ENCODE peak calls at places on chromosomes 3 and 15, in six cellular contexts. H is ovary, A is Peyer's patch, E is fibroblast of mammary gland, J is body of pancreas, Q is nephron progenitor cell. V is an unnamed sample.

GRCh38 chr15:77710637-77711036 is 77.9 kb upstream of the LINGO1 start:
- DNase-seq in H (no peak), Q (no peak), J (no peak), A (no peak), E (no peak), V (no peak)

GRCh38 chr3:55488398-55489055 is 1.4 kb upstream of the WNT5A start:
- DNase-seq in J (peak), A (peak), E (peak), H (peak), Q (peak), V (no peak)

GRCh38 chr15:39115379-39116057 is 465.4 kb upstream of the THBS1 start:
- DNase-seq in E (peak), J (no peak), A (no peak), H (no peak), Q (no peak), V (no peak)

GRCh38 chr3:32285910-32286309 is 47.4 kb downstream of the CMTM8 start:
- DNase-seq in E (no peak), A (no peak), Q (no peak), J (no peak), H (no peak), V (no peak)

GRCh38 chr3:141122455-141123030 is 71.4 kb downstream of the SPSB4 start:
- DNase-seq in Q (no peak), A (no peak), H (no peak), E (no peak), J (no peak), V (no peak)

GRCh38 chr3:107309312-107309711 is 67.9 kb upstream of the CCDC54 start:
- DNase-seq in Q (no peak), E (no peak), A (no peak), J (no peak), H (no peak), V (no peak)

GRCh38 chr3:166785851-166786250 is 594.2 kb downstream of the ZBBX start:
- DNase-seq in J (no peak), H (no peak), Q (no peak), E (no peak), A (no peak), V (no peak)

GRCh38 chr3:190435618-190436017 is 14.1 kb downstream of the TMEM207 start:
- DNase-seq in H (no peak), E (no peak), Q (no peak), A (no peak), J (no peak), V (no peak)

GRCh38 chr3:130649061-130649654 is 97.5 kb downstream of the PIK3R4 start:
- DNase-seq in H (no peak), E (no peak), J (no peak), Q (no peak), A (no peak), V (no peak)

GRCh38 chr3:124398594-124398993 is 331.7 kb upstream of the UMPS start:
- DNase-seq in A (no peak), H (no peak), Q (no peak), J (no peak), E (no peak), V (no peak)

GRCh38 chr3:169966951-169967915 is 626 bp downstream of the SEC62 start:
- DNase-seq in A (peak), J (peak), E (peak), H (no peak), Q (peak), V (no peak)

GRCh38 chr3:125602752-125603649 is 7.7 kb upstream of the OSBPL11 start:
- DNase-seq in A (no peak), J (no peak), H (no peak), E (peak), Q (no peak), V (no peak)

GRCh38 chr3:46607603-46608028 is 4.7 kb upstream of the FAM240A start:
- DNase-seq in Q (no peak), H (no peak), J (no peak), A (no peak), E (peak), V (no peak)

GRCh38 chr3:1734494-1735122 is 364.1 kb upstream of the CNTN4 start:
- DNase-seq in Q (no peak), H (no peak), J (no peak), A (no peak), E (no peak), V (no peak)

GRCh38 chr3:172225215-172225707 is 185.9 kb downstream of the FNDC3B start:
- DNase-seq in A (no peak), H (no peak), J (no peak), Q (no peak), E (no peak), V (no peak)

GRCh38 chr3:40877651-40878463 is 321.4 kb upstream of the CTNNB1 start:
- DNase-seq in Q (no peak), J (peak), E (peak), H (peak), A (peak), V (no peak)

GRCh38 chr3:145094355-145094941 is 1066.5 kb downstream of the PLOD2 start:
- DNase-seq in J (no peak), A (no peak), H (no peak), Q (no peak), E (peak), V (no peak)

GRCh38 chr3:63878394-63879089 is 14.9 kb downstream of the ATXN7 start:
- DNase-seq in J (no peak), H (no peak), A (no peak), E (no peak), Q (no peak), V (no peak)

GRCh38 chr15:92714071-92714456 is 58.5 kb upstream of the FAM174B start:
- DNase-seq in Q (peak), H (peak), A (no peak), E (peak), J (no peak), V (no peak)

GRCh38 chr15:85047271-85047948 is 65.8 kb downstream of the PDE8A start:
- DNase-seq in Q (no peak), A (peak), H (no peak), E (peak), J (no peak), V (no peak)

GRCh38 chr3:152258448-152259302 is 10.1 kb upstream of the MBNL1 start:
- DNase-seq in E (peak), H (peak), J (peak), A (peak), Q (no peak), V (no peak)

GRCh38 chr3:13491206-13491974 is 11.3 kb downstream of the HDAC11 start:
- DNase-seq in J (peak), E (no peak), Q (no peak), A (peak), H (no peak), V (peak)

GRCh38 chr3:46812237-46812791 is 50.9 kb downstream of the MYL3 start:
- DNase-seq in J (peak), H (peak), A (peak), Q (peak), E (peak), V (no peak)

GRCh38 chr15:67085818-67086649 is 20.6 kb downstream of the SMAD3 start:
- DNase-seq in H (no peak), J (no peak), E (peak), Q (no peak), A (peak), V (no peak)

GRCh38 chr3:179276001-179276400 is 25.1 kb upstream of the KCNMB3 start:
- DNase-seq in A (no peak), Q (no peak), E (no peak), J (no peak), H (no peak), V (no peak)

GRCh38 chr15:48493084-48493762 is 152.3 kb downstream of the FBN1 start:
- DNase-seq in E (peak), H (no peak), Q (no peak), J (no peak), A (no peak), V (no peak)

GRCh38 chr3:45095916-45096526 is 50.2 kb downstream of the CDCP1 start:
- DNase-seq in H (no peak), E (no peak), J (no peak), Q (no peak), A (no peak), V (no peak)

GRCh38 chr15:63402498-63403253 is 21.0 kb upstream of the CA12 start:
- DNase-seq in J (no peak), A (no peak), Q (no peak), H (no peak), E (peak), V (no peak)

GRCh38 chr3:187610926-187611545 is 59.2 kb downstream of the SST start:
- DNase-seq in Q (no peak), A (no peak), J (no peak), E (peak), H (no peak), V (no peak)

GRCh38 chr3:120198305-120198878 is 86.6 kb downstream of the GPR156 start:
- DNase-seq in Q (no peak), E (peak), J (no peak), A (no peak), H (no peak), V (no peak)

GRCh38 chr3:149493315-149494021 is 19.0 kb downstream of the TM4SF4 start:
- DNase-seq in H (no peak), E (no peak), Q (no peak), A (no peak), J (no peak), V (no peak)

GRCh38 chr3:149486726-149487125 is 12.2 kb downstream of the TM4SF4 start:
- DNase-seq in E (no peak), H (no peak), A (no peak), J (no peak), Q (no peak), V (no peak)

GRCh38 chr3:149490260-149490971 is 15.9 kb downstream of the TM4SF4 start:
- DNase-seq in J (no peak), A (no peak), E (no peak), H (no peak), Q (no peak), V (no peak)

GRCh38 chr3:149489060-149489690 is 14.7 kb downstream of the TM4SF4 start:
- DNase-seq in J (no peak), E (no peak), A (no peak), Q (peak), H (no peak), V (no peak)

DNA sequence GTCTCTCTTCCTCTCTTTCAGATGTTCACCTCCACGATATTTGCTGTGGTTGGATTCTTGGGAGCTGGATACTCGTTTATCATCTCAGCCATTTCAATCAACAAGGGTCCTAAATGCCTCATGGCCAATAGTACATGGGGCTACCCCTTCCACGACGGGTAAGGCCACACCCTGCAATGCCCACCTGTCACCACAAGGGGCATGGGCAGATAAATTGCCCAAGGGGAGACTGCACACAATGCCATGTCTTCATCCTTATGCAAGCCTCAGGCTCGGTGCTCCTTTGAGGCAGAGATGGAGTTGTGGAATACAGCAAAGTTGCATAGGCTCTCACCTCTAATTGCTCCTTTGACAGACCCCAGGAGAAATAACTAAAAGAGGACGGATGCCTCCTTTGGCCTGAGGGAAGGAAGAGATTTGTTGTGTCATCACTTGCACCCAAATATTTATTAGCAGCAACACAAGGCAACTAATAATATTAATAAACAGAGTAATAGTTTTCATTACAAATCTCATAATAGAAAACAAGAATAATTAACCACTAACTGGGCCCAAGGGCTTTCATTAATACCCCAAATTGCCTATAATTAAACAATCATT is 13.2 kb downstream of the TM4SF4 start:
- DNase-seq in E (no peak), Q (peak), J (no peak), A (peak), H (no peak), V (no peak)
- TF ChIP-seq CTCF in E (peak), Q (peak), J (peak), A (peak), H (no peak), V (peak)

GRCh38 chr3:53729618-53730017 is 116.6 kb downstream of the CHDH start:
- DNase-seq in H (no peak), Q (no peak), E (no peak), A (peak), J (no peak), V (no peak)
- TF ChIP-seq CTCF in H (no peak), Q (no peak), E (no peak), A (peak), J (peak), V (peak)

GRCh38 chr3:58434511-58434910 is 879 bp upstream of the PDHB start:
- DNase-seq in Q (no peak), H (no peak), A (no peak), J (no peak), E (no peak), V (no peak)

GRCh38 chr3:58434990-58435389 is 1.4 kb upstream of the PDHB start:
- DNase-seq in J (no peak), A (no peak), Q (peak), E (peak), H (no peak), V (no peak)

GRCh38 chr3:58434170-58434507 is 507 bp upstream of the PDHB start:
- DNase-seq in H (no peak), J (no peak), E (no peak), A (no peak), Q (no peak), V (no peak)

GRCh38 chr3:58432905-58433304 is 727 bp downstream of the PDHB start:
- DNase-seq in H (no peak), A (no peak), Q (no peak), E (no peak), J (no peak), V (no peak)

DNA sequence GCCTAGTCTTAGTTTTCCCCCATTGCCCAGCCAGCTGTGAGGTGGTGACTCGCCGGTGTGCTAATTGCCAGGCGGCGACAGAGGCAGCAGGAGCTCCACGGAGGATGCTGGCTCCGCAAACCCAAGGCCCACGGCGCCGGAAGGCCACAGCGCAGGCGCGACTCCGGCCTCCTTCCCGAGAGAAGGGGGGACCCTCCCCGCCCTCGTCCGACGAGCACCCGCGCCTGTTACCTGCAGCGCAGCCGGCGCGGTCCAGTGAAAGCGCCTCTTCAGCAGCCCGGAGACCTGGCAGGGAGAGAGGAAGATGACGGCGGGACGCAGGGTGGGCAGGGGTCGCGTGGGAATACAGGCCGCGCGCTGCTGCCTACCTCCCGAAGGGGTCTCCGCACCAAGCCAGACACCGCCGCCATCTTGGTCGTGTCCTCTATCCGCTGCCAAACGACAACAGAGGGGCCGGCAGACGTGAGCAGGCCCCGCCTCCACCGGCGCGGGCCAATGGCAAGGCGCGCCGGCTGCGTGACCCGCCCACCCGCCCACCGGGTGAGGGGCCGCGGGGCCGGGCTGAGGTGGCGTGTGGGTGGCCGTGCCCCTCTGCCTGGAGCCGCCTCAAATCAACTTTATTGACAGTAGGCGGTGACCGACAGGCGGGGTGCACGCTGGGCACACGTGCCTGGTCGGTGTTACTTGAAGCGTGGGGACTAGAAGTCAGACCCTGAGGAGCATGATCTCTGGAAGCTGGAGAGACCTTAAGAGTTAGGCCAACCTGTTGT is at the start of gene PDHB:
- DNase-seq in E (peak), Q (peak), J (peak), A (peak), H (peak), V (peak)
- TF ChIP-seq CTCF in E (no peak), Q (no peak), J (no peak), A (peak), H (no peak), V (peak)

GRCh38 chr15:43943511-43943910 is 116.7 kb downstream of the WDR76 start:
- DNase-seq in H (no peak), Q (no peak), E (peak), J (no peak), A (no peak), V (no peak)
- TF ChIP-seq CTCF in H (no peak), Q (no peak), E (no peak), J (no peak), A (no peak), V (no peak)

DNA sequence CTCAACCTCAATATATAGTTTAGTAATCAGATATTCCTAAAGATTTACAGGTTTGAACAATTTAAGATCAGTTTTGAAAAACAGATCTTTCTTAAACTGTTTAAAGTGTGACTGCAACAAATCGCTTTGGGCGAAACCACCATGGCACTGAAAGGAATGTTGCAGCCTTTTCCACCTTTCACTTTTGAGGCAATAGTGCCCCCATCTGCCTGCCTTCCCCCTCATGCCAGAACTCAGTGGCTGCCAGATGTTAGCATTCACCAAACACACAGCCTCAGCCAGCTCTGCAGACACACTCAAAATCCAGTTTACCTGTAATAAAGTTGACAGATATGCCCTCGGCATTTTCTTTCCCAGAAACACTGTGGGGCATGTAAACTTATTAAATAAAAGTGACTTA is 3.3 kb downstream of the LYSMD4 start:
- DNase-seq in J (no peak), E (peak), H (peak), Q (peak), A (peak), V (no peak)
- TF ChIP-seq CTCF in J (peak), E (peak), H (no peak), Q (peak), A (peak), V (peak)

V was measured in chondrocyte.